ENCODE peak calls at places on chromosomes 1 and 21, in five cellular contexts. One of them, this sample, is unnamed.

GRCh38 chr1:158055854-158056253 is 62.4 kb downstream of the KIRREL1 start:
- DNase-seq in CD8-positive, alpha-beta T cell: no peak
- DNase-seq in heart right ventricle: no peak
- DNase-seq in GM12865: no peak
- DNase-seq in A673: no peak
- DNase-seq in this sample: no peak

GRCh38 chr1:247487057-247487456 is 29.2 kb upstream of the OR2B11 start:
- DNase-seq in CD8-positive, alpha-beta T cell: no peak
- DNase-seq in heart right ventricle: no peak
- DNase-seq in GM12865: peak
- DNase-seq in A673: peak
- DNase-seq in this sample: no peak

GRCh38 chr1:22845536-22845935 is 127.1 kb downstream of the LACTBL1 start:
- DNase-seq in CD8-positive, alpha-beta T cell: no peak
- DNase-seq in heart right ventricle: no peak
- DNase-seq in GM12865: no peak
- DNase-seq in A673: no peak
- DNase-seq in this sample: no peak

GRCh38 chr1:206803221-206803730 is 31.0 kb upstream of the IL10 start:
- DNase-seq in CD8-positive, alpha-beta T cell: peak
- DNase-seq in heart right ventricle: no peak
- DNase-seq in GM12865: peak
- DNase-seq in A673: peak
- DNase-seq in this sample: no peak

GRCh38 chr1:100510441-100510840 is 27.5 kb upstream of the GPR88 start:
- DNase-seq in CD8-positive, alpha-beta T cell: no peak
- DNase-seq in heart right ventricle: no peak
- DNase-seq in GM12865: no peak
- DNase-seq in A673: no peak
- DNase-seq in this sample: no peak

GRCh38 chr1:64038965-64039926 is 164.2 kb upstream of the UBE2U start:
- DNase-seq in CD8-positive, alpha-beta T cell: no peak
- DNase-seq in heart right ventricle: peak
- DNase-seq in GM12865: peak
- DNase-seq in A673: peak
- DNase-seq in this sample: peak

GRCh38 chr21:44428281-44428942 is 26.9 kb upstream of the LRRC3 start:
- DNase-seq in CD8-positive, alpha-beta T cell: peak
- DNase-seq in heart right ventricle: no peak
- DNase-seq in GM12865: peak
- DNase-seq in A673: peak
- DNase-seq in this sample: peak

GRCh38 chr1:232925421-232926202 is 24.8 kb upstream of the NTPCR start:
- DNase-seq in CD8-positive, alpha-beta T cell: no peak
- DNase-seq in heart right ventricle: no peak
- DNase-seq in GM12865: no peak
- DNase-seq in A673: peak
- DNase-seq in this sample: no peak

GRCh38 chr1:100936194-100936967 is 40.5 kb downstream of the SLC30A7 start:
- DNase-seq in CD8-positive, alpha-beta T cell: no peak
- DNase-seq in heart right ventricle: no peak
- DNase-seq in GM12865: no peak
- DNase-seq in A673: no peak
- DNase-seq in this sample: no peak

GRCh38 chr1:216903389-216903754 is 180.1 kb upstream of the ESRRG start:
- DNase-seq in CD8-positive, alpha-beta T cell: no peak
- DNase-seq in heart right ventricle: no peak
- DNase-seq in GM12865: no peak
- DNase-seq in A673: no peak
- DNase-seq in this sample: no peak

GRCh38 chr1:154760469-154760933 is 109.6 kb downstream of the KCNN3 start:
- DNase-seq in CD8-positive, alpha-beta T cell: peak
- DNase-seq in heart right ventricle: peak
- DNase-seq in GM12865: peak
- DNase-seq in A673: peak
- DNase-seq in this sample: no peak

GRCh38 chr1:209770636-209771415 is 13.5 kb downstream of the C1orf74 start:
- DNase-seq in CD8-positive, alpha-beta T cell: no peak
- DNase-seq in heart right ventricle: no peak
- DNase-seq in GM12865: no peak
- DNase-seq in A673: no peak
- DNase-seq in this sample: no peak

GRCh38 chr21:35563885-35564451 is 496.4 kb downstream of the SETD4 start:
- DNase-seq in CD8-positive, alpha-beta T cell: no peak
- DNase-seq in heart right ventricle: peak
- DNase-seq in GM12865: no peak
- DNase-seq in A673: peak
- DNase-seq in this sample: peak

GRCh38 chr1:204418174-204419063 is 6.8 kb upstream of the PPP1R15B start:
- DNase-seq in CD8-positive, alpha-beta T cell: no peak
- DNase-seq in heart right ventricle: no peak
- DNase-seq in GM12865: peak
- DNase-seq in A673: no peak
- DNase-seq in this sample: no peak

GRCh38 chr1:111990026-111990877 is 784 bp upstream of the KCND3 start:
- DNase-seq in CD8-positive, alpha-beta T cell: no peak
- DNase-seq in heart right ventricle: no peak
- DNase-seq in GM12865: no peak
- DNase-seq in A673: peak
- DNase-seq in this sample: peak

GRCh38 chr1:21550097-21550496 is 40.9 kb downstream of the ALPL start:
- DNase-seq in CD8-positive, alpha-beta T cell: no peak
- DNase-seq in heart right ventricle: no peak
- DNase-seq in GM12865: no peak
- DNase-seq in A673: no peak
- DNase-seq in this sample: no peak

GRCh38 chr1:231626951-231627614 is 493 bp downstream of the DISC1 start:
- DNase-seq in CD8-positive, alpha-beta T cell: peak
- DNase-seq in heart right ventricle: peak
- DNase-seq in GM12865: peak
- DNase-seq in A673: peak
- DNase-seq in this sample: peak

GRCh38 chr1:159953866-159954515 is at the start of gene SLAMF9:
- DNase-seq in CD8-positive, alpha-beta T cell: no peak
- DNase-seq in heart right ventricle: no peak
- DNase-seq in GM12865: no peak
- DNase-seq in A673: no peak
- DNase-seq in this sample: peak

GRCh38 chr1:93623875-93624274 is 57.8 kb downstream of the BCAR3 start:
- DNase-seq in CD8-positive, alpha-beta T cell: no peak
- DNase-seq in heart right ventricle: no peak
- DNase-seq in GM12865: no peak
- DNase-seq in A673: no peak
- DNase-seq in this sample: no peak

GRCh38 chr1:226248091-226248490 is 24.6 kb downstream of the MIXL1 start:
- DNase-seq in CD8-positive, alpha-beta T cell: no peak
- DNase-seq in heart right ventricle: no peak
- DNase-seq in GM12865: peak
- DNase-seq in A673: no peak
- DNase-seq in this sample: no peak

GRCh38 chr1:70411360-70411844 is 334 bp downstream of the CTH start:
- DNase-seq in CD8-positive, alpha-beta T cell: no peak
- DNase-seq in heart right ventricle: no peak
- DNase-seq in GM12865: no peak
- DNase-seq in A673: no peak
- DNase-seq in this sample: peak

GRCh38 chr1:216310776-216311175 is 112.5 kb downstream of the USH2A start:
- DNase-seq in CD8-positive, alpha-beta T cell: no peak
- DNase-seq in heart right ventricle: peak
- DNase-seq in GM12865: peak
- DNase-seq in A673: peak
- DNase-seq in this sample: no peak

GRCh38 chr1:26537951-26538352 is 8.4 kb downstream of the RPS6KA1 start:
- DNase-seq in CD8-positive, alpha-beta T cell: no peak
- DNase-seq in heart right ventricle: no peak
- DNase-seq in GM12865: peak
- DNase-seq in A673: no peak
- DNase-seq in this sample: no peak
- TF ChIP-seq CTCF in CD8-positive, alpha-beta T cell: no peak
- TF ChIP-seq CTCF in heart right ventricle: no peak
- TF ChIP-seq CTCF in GM12865: peak
- TF ChIP-seq CTCF in A673: no peak
- TF ChIP-seq CTCF in this sample: no peak

DNA sequence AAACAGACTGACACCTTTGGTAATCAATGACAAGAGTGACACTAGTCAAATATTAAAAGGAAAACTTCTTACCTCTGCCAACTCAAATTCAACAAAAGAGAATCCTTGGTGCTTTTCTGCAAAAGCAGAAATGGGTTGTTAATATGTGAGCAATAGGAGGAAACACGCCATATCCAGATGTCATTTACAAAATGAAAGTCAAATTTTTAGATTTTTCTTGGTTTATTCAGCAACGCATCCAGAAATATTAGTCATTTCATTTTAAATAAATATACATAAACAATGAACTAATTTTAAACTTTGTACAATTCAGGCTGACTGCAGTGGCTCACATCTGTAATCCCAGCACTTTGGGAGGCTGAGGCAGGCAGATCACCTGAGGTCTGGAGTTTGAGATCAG is 22.3 kb downstream of the PABPC4 start:
- DNase-seq in CD8-positive, alpha-beta T cell: no peak
- DNase-seq in heart right ventricle: no peak
- DNase-seq in GM12865: no peak
- DNase-seq in A673: no peak
- DNase-seq in this sample: no peak
- H3K4me3 ChIP-seq in CD8-positive, alpha-beta T cell: no peak
- H3K4me3 ChIP-seq in heart right ventricle: no peak
- H3K4me3 ChIP-seq in GM12865: no peak
- H3K4me3 ChIP-seq in A673: no peak
- H3K4me3 ChIP-seq in this sample: no peak

GRCh38 chr1:239914827-239915231 is 176.9 kb upstream of the FMN2 start:
- DNase-seq in CD8-positive, alpha-beta T cell: no peak
- DNase-seq in heart right ventricle: no peak
- DNase-seq in GM12865: no peak
- DNase-seq in A673: no peak
- DNase-seq in this sample: no peak
- TF ChIP-seq CTCF in CD8-positive, alpha-beta T cell: no peak
- TF ChIP-seq CTCF in heart right ventricle: no peak
- TF ChIP-seq CTCF in GM12865: no peak
- TF ChIP-seq CTCF in A673: no peak
- TF ChIP-seq CTCF in this sample: no peak

GRCh38 chr1:220733090-220733569 is 15.0 kb upstream of the MTARC2 start:
- DNase-seq in CD8-positive, alpha-beta T cell: peak
- DNase-seq in heart right ventricle: peak
- DNase-seq in GM12865: peak
- DNase-seq in A673: peak
- DNase-seq in this sample: peak
- H3K4me3 ChIP-seq in CD8-positive, alpha-beta T cell: peak
- H3K4me3 ChIP-seq in heart right ventricle: peak
- H3K4me3 ChIP-seq in GM12865: no peak
- H3K4me3 ChIP-seq in A673: no peak
- H3K4me3 ChIP-seq in this sample: no peak

GRCh38 chr1:2093636-2094035 is 43.4 kb downstream of the PRKCZ start:
- DNase-seq in CD8-positive, alpha-beta T cell: no peak
- DNase-seq in heart right ventricle: no peak
- DNase-seq in GM12865: no peak
- DNase-seq in A673: no peak
- DNase-seq in this sample: no peak

GRCh38 chr1:2093055-2093454 is 42.8 kb downstream of the PRKCZ start:
- DNase-seq in CD8-positive, alpha-beta T cell: no peak
- DNase-seq in heart right ventricle: no peak
- DNase-seq in GM12865: no peak
- DNase-seq in A673: no peak
- DNase-seq in this sample: no peak

GRCh38 chr1:2089051-2089450 is 38.8 kb downstream of the PRKCZ start:
- DNase-seq in CD8-positive, alpha-beta T cell: no peak
- DNase-seq in heart right ventricle: no peak
- DNase-seq in GM12865: no peak
- DNase-seq in A673: no peak
- DNase-seq in this sample: no peak

GRCh38 chr1:2090216-2090890 is 40.1 kb downstream of the PRKCZ start:
- DNase-seq in CD8-positive, alpha-beta T cell: no peak
- DNase-seq in heart right ventricle: no peak
- DNase-seq in GM12865: no peak
- DNase-seq in A673: no peak
- DNase-seq in this sample: no peak

DNA sequence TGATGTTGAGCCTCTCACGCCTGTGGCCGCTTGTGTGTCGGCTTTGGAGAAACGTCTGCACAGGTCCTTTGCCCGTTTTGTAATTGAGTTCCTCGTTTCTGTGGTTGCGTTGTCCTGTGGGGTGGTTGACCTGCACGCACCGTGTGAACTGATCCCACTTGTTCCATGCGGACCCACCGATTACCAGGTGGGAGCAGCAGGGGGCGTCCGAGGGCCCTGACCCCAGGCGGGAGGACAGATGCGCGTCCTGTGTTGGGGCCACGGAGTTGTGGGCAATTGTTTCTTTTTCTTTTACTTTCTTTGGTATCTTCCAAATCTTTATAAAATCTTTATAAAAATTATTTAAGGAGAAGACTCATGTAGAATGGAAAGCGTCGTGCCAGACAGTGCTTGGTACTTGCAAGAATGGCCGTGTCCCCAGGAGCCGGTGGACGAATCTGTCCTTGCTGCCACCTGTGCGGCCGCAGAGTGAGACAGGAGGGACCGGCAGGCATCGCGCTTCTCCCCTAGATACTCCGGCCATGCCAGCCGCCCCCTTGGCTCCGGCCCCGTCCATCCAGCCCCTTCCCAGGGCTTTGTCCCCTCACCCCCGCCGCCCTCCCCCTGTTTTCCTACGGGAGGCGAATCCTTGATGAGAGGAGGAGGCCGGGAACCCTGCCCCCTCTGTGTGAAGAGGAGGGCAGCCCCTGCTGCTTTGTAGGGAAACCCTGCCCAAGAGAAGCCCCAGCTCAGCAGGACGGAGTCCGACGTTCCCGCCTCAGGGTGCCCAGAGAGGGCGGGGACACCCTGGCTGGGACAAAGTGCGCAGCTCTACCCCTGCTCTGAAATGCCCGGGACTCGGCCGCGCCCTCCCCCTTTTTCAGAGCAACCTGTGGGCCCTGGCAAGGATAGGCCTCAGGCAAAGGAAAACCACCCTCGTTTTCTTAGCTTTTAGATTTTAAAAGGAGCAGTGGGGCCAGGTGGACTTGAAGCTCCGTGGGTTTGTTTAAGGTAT is 41.7 kb downstream of the PRKCZ start:
- DNase-seq in CD8-positive, alpha-beta T cell: peak
- DNase-seq in heart right ventricle: no peak
- DNase-seq in GM12865: no peak
- DNase-seq in A673: peak
- DNase-seq in this sample: no peak
- TF ChIP-seq CTCF in CD8-positive, alpha-beta T cell: peak
- TF ChIP-seq CTCF in heart right ventricle: peak
- TF ChIP-seq CTCF in GM12865: peak
- TF ChIP-seq CTCF in A673: peak
- TF ChIP-seq CTCF in this sample: no peak

GRCh38 chr1:36123357-36123756 is 1.7 kb downstream of the COL8A2 start:
- DNase-seq in CD8-positive, alpha-beta T cell: peak
- DNase-seq in heart right ventricle: no peak
- DNase-seq in GM12865: peak
- DNase-seq in A673: no peak
- DNase-seq in this sample: no peak

GRCh38 chr1:36126797-36127500 is 1.9 kb upstream of the COL8A2 start:
- DNase-seq in CD8-positive, alpha-beta T cell: no peak
- DNase-seq in heart right ventricle: no peak
- DNase-seq in GM12865: no peak
- DNase-seq in A673: no peak
- DNase-seq in this sample: no peak

GRCh38 chr1:36126005-36126716 is 1.1 kb upstream of the COL8A2 start:
- DNase-seq in CD8-positive, alpha-beta T cell: no peak
- DNase-seq in heart right ventricle: no peak
- DNase-seq in GM12865: no peak
- DNase-seq in A673: no peak
- DNase-seq in this sample: no peak

GRCh38 chr1:36124404-36125128 is 456 bp downstream of the COL8A2 start:
- DNase-seq in CD8-positive, alpha-beta T cell: no peak
- DNase-seq in heart right ventricle: no peak
- DNase-seq in GM12865: no peak
- DNase-seq in A673: no peak
- DNase-seq in this sample: no peak

GRCh38 chr1:36125129-36125991 is at the start of gene COL8A2:
- DNase-seq in CD8-positive, alpha-beta T cell: no peak
- DNase-seq in heart right ventricle: peak
- DNase-seq in GM12865: no peak
- DNase-seq in A673: no peak
- DNase-seq in this sample: no peak
- H3K4me3 ChIP-seq in CD8-positive, alpha-beta T cell: peak
- H3K4me3 ChIP-seq in heart right ventricle: peak
- H3K4me3 ChIP-seq in GM12865: no peak
- H3K4me3 ChIP-seq in A673: peak
- H3K4me3 ChIP-seq in this sample: no peak

This sample was measured in lower leg skin.